ENCODE peak calls at places on chromosomes 7 and 10, in six cellular contexts. K, C, L, D, F and W are unnamed samples.
A peak's percentile ranks its signal among the peaks of the same experiment; 100 is the strongest.

GRCh38 chr10:103479135-103479534 is at the start of gene CALHM3:
- DNase-seq in K (no peak), C (no peak), L (peak; percentile 52), D (no peak), F (no peak), W (no peak)

GRCh38 chr7:66847879-66848810 is 72.9 kb upstream of the TMEM248 start:
- DNase-seq in K (no peak), C (no peak), L (no peak), D (no peak), F (peak; percentile 79), W (no peak)

GRCh38 chr7:150402671-150403321 is 23.7 kb downstream of the ZNF775 start:
- DNase-seq in K (no peak), C (no peak), L (no peak), D (no peak), F (peak; percentile 76), W (no peak)

GRCh38 chr7:85405503-85405902 is 218.6 kb upstream of the SEMA3D start:
- DNase-seq in K (no peak), C (no peak), L (no peak), D (no peak), F (no peak), W (no peak)

GRCh38 chr10:97542169-97543024 is 30.2 kb upstream of the ANKRD2 start:
- DNase-seq in K (no peak), C (no peak), L (peak; percentile 27), D (no peak), F (peak; percentile 28), W (no peak)

GRCh38 chr10:96227206-96227605 is 44.2 kb downstream of the BLNK start:
- DNase-seq in K (no peak), C (no peak), L (no peak), D (no peak), F (no peak), W (no peak)

GRCh38 chr10:7525314-7526016 is 114.6 kb upstream of the SFMBT2 start:
- DNase-seq in K (peak; percentile 62), C (peak; percentile 64), L (peak; percentile 77), D (no peak), F (peak; percentile 71), W (peak; percentile 44)

GRCh38 chr10:33008499-33009243 is 50.6 kb upstream of the ITGB1 start:
- DNase-seq in K (no peak), C (peak; percentile 26), L (peak; percentile 59), D (no peak), F (peak; percentile 63), W (no peak)

GRCh38 chr7:3431306-3431705 is 130.3 kb downstream of the SDK1 start:
- DNase-seq in K (no peak), C (no peak), L (no peak), D (no peak), F (no peak), W (no peak)

DNA sequence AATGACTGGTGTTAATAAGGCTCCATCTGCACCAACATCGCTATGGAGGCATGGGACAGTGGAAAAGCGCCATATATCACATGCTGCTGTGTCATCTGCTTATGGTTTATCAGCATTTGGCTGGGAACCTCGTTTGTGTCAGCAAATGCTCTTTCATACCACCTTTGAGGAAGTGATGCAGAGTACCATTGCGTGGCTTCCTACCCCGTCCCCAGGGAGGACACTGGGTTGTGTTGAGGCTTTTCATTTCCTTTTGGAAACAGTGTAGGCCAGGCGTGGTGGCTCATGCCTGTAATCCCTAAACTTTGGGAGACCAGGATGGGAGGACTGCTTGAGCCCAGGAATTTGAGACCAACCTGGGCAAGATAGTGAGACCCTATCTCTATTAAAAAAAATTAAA is 6.8 kb downstream of the TACR2 start:
- DNase-seq in K (no peak), C (peak; percentile 60), L (no peak), D (no peak), F (no peak), W (no peak)
- TF ChIP-seq TAF1 in K (no peak), C (no peak), L (no peak), D (no peak), F (no peak), W (no peak)

GRCh38 chr10:99394761-99395386 is 35.5 kb downstream of the GOT1 start:
- DNase-seq in K (no peak), C (no peak), L (no peak), D (no peak), F (no peak), W (no peak)

GRCh38 chr10:99394256-99394655 is 36.2 kb downstream of the GOT1 start:
- DNase-seq in K (no peak), C (no peak), L (no peak), D (no peak), F (no peak), W (no peak)

GRCh38 chr10:99395750-99396445 is 34.5 kb downstream of the GOT1 start:
- DNase-seq in K (no peak), C (no peak), L (no peak), D (no peak), F (peak; percentile 89), W (no peak)

GRCh38 chr10:99393683-99394082 is 36.7 kb downstream of the GOT1 start:
- DNase-seq in K (no peak), C (no peak), L (no peak), D (no peak), F (no peak), W (no peak)

GRCh38 chr10:99396471-99396870 is 34.0 kb downstream of the GOT1 start:
- DNase-seq in K (no peak), C (no peak), L (no peak), D (no peak), F (peak; percentile 26), W (no peak)
- TF ChIP-seq POLR2AphosphoS5 in K (no peak), C (no peak), L (no peak), D (no peak), F (no peak), W (no peak)

DNA sequence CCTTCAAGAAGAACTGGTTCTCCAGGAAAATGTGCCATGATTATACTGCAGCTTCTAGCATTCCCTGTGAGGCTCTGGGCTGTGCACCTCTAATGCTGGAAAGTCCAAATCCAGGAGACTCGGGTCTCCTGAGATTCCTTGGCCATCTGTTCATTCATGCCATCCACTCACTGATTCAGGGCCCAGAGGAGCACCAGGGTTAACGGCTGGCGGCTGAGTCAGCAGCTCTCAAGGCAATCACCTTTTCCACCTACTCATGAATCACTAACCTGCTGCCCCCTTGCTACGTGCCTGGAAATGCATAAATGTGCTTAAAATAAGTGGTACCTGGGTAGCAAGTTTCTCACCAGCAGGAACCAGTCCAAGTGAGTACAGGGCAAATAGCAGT is 132.7 kb downstream of the KCNMA1 start:
- DNase-seq in K (no peak), C (no peak), L (no peak), D (no peak), F (no peak), W (no peak)
- TF ChIP-seq POLR2A in K (no peak), C (no peak), L (no peak), D (no peak), F (no peak), W (no peak)

DNA sequence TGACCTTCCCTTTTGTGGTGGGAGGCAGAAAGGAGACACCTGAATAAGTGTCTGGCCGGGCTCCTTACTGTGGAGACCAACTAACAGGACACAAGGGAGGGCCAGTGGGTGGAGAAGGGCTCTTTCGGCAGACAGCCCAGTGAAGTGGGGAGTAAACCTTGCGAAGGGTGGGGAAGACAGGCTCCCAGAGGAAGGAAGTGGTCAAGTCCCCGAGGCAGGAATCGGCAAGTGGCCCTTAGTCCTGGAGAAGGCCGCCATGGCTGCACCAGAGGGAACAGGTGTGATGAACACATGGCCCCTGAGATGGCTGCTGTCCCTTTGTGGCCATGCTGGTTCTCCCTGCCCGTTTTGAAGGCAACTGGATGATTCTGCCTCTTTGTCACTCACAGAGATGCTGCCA is 187.2 kb upstream of the IGFBP3 start:
- DNase-seq in K (no peak), C (no peak), L (no peak), D (no peak), F (no peak), W (no peak)
- TF ChIP-seq TAF1 in K (no peak), C (no peak), L (no peak), D (no peak), F (no peak), W (no peak)

DNA sequence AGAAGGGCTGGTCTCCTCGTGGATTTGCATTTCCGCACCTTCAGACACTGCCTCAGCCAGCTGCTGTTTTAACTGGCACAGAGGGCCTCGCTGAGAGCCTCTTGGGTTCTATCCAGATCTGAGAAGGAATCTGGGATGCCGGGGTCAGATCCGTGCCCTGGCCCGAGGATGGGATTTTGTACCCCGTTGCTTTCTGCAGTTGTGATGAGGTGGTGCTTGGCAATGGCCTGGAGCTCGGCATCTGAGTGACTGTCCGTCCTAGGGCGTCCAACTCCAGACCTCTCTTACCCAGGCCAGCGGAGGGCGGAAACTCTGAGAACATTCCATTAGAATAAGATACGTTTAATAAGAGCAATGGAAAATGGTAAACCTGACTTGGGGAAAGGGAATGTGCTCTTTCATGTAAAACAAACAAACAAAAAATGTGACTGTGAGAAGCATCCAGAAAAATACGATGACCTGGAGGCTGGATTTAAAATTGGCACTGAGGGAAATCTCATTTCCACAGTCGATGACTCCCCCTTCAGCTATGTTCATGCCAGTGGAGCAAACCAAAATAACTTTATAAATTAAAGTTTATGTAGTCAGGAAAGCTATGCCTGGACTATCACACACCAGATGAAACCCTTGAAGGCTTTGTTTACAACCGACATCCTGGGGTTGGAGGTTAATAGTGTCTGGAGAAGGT is 39.6 kb downstream of the GRK5 start:
- DNase-seq in K (no peak), C (no peak), L (no peak), D (no peak), F (no peak), W (no peak)
- TF ChIP-seq POLR2AphosphoS5 in K (no peak), C (no peak), L (no peak), D (no peak), F (no peak), W (no peak)